ENCODE peak calls at places on chromosomes 4 and X, in nine cellular contexts. K, D, O, S, W, L, C, M and V are unnamed samples.

GRCh38 chr4:38028556-38028955 is 68.4 kb downstream of the PTTG2 start:
- DNase-seq in L (no peak), W (no peak), D (no peak), M (no peak), O (no peak), K (no peak), S (no peak), C (no peak), V (no peak)

GRCh38 chrX:124307253-124307907 is 25.1 kb upstream of the TEX13D start:
- DNase-seq in M (no peak), L (no peak), C (no peak), S (no peak), D (no peak), O (no peak), K (no peak), W (no peak), V (no peak)

GRCh38 chr4:125388653-125389052 is 73.9 kb downstream of the FAT4 start:
- DNase-seq in D (peak; percentile 70), C (no peak), M (no peak), L (peak; percentile 56), O (no peak), S (no peak), K (no peak), W (no peak), V (no peak)

GRCh38 chr4:23924556-23924955 is 34.7 kb upstream of the PPARGC1A start:
- DNase-seq in K (no peak), S (no peak), C (no peak), W (no peak), O (no peak), L (no peak), D (no peak), M (no peak), V (no peak)

GRCh38 chrX:43633081-43633480 is 23.0 kb upstream of the MAOA start:
- DNase-seq in C (no peak), S (no peak), M (no peak), K (no peak), D (no peak), L (no peak), O (no peak), W (no peak), V (no peak)

GRCh38 chrX:132181364-132181763 is 37.9 kb downstream of the RAP2C start:
- DNase-seq in D (no peak), C (no peak), S (no peak), W (peak; percentile 17), K (no peak), O (no peak), M (no peak), L (no peak), V (no peak)

GRCh38 chr4:103075435-103075893 is 1.1 kb downstream of the SLC9B2 start:
- DNase-seq in L (peak; percentile 48), S (no peak), C (no peak), K (no peak), D (peak; percentile 26), O (no peak), W (no peak), M (no peak), V (no peak)

GRCh38 chr4:23957465-23957864 is 67.6 kb upstream of the PPARGC1A start:
- DNase-seq in C (no peak), D (no peak), W (no peak), K (no peak), L (no peak), O (no peak), M (no peak), S (no peak), V (no peak)

GRCh38 chr4:99208719-99209075 is 10.3 kb downstream of the ADH6 start:
- DNase-seq in W (no peak), C (no peak), S (no peak), K (no peak), L (no peak), M (no peak), O (no peak), D (no peak), V (no peak)

GRCh38 chrX:48468693-48469691 is 1.1 kb downstream of the SLC38A5 start:
- DNase-seq in K (no peak), M (peak; percentile 21), D (no peak), C (no peak), S (peak; percentile 64), W (no peak), O (peak; percentile 27), L (no peak), V (peak; percentile 22)

GRCh38 chr4:113496698-113497097 is 264.8 kb downstream of the CAMK2D start:
- DNase-seq in S (no peak), D (no peak), C (no peak), L (no peak), O (no peak), K (no peak), M (no peak), W (no peak), V (no peak)